ENCODE peak calls at places on chromosomes 13 and 19, in six cellular contexts. V, Z, W, M, K and S are unnamed samples.

GRCh38 chr19:45889210-45889885 is 3.4 kb upstream of the IRF2BP1 start:
- DNase-seq in K (no peak), Z (no peak), M (no peak), V (no peak), W (no peak), S (no peak)

GRCh38 chr13:26254583-26255102 is 714 bp downstream of the CDK8 start:
- DNase-seq in K (peak), M (peak), W (peak), V (peak), Z (peak), S (peak)

GRCh38 chr19:49340069-49340864 is 5.1 kb downstream of the CD37 start:
- DNase-seq in M (no peak), Z (no peak), W (no peak), K (peak), V (no peak), S (no peak)

GRCh38 chr19:56567274-56568120 is at the start of gene ZNF470:
- DNase-seq in Z (peak), V (peak), K (peak), W (peak), M (peak), S (peak)

GRCh38 chr13:107960301-107960700 is 255.0 kb downstream of the LIG4 start:
- DNase-seq in K (no peak), M (no peak), W (no peak), Z (no peak), V (no peak), S (no peak)

GRCh38 chr13:33787051-33787591 is 30.8 kb upstream of the RFC3 start:
- DNase-seq in M (no peak), Z (no peak), V (no peak), K (peak), W (no peak), S (no peak)

GRCh38 chr13:51760592-51760991 is 43.4 kb downstream of the DHRS12 start:
- DNase-seq in K (no peak), M (no peak), Z (no peak), V (no peak), W (no peak), S (no peak)

GRCh38 chr19:49690656-49691242 is at the start of gene CPT1C:
- DNase-seq in K (no peak), Z (no peak), V (peak), M (peak), W (no peak), S (peak)

GRCh38 chr13:40657961-40658360 is 8.5 kb downstream of the FOXO1 start:
- DNase-seq in K (no peak), Z (no peak), M (no peak), V (no peak), W (no peak), S (no peak)

GRCh38 chr19:14561832-14562351 is 10.0 kb downstream of the NDUFB7 start:
- DNase-seq in Z (no peak), V (no peak), W (no peak), M (no peak), K (peak), S (no peak)

GRCh38 chr13:79973533-79973963 is 367.4 kb downstream of the SPRY2 start:
- DNase-seq in W (no peak), M (no peak), Z (no peak), V (no peak), K (peak), S (no peak)

GRCh38 chr19:29048873-29049272 is 164.1 kb downstream of the UQCRFS1 start:
- DNase-seq in K (no peak), W (no peak), V (no peak), M (no peak), Z (no peak), S (no peak)

GRCh38 chr19:47228937-47229673 is 1.9 kb downstream of the BBC3 start:
- DNase-seq in Z (no peak), V (no peak), M (peak), K (no peak), W (no peak), S (no peak)

GRCh38 chr13:103062079-103062478 is 4.1 kb downstream of the SLC10A2 start:
- DNase-seq in K (no peak), Z (no peak), V (no peak), W (no peak), M (no peak), S (no peak)

GRCh38 chr13:75550159-75550567 is 572 bp downstream of the UCHL3 start:
- DNase-seq in M (peak), Z (no peak), V (peak), K (no peak), W (no peak), S (no peak)

GRCh38 chr13:100269837-100270236 is 180.9 kb downstream of the PCCA start:
- DNase-seq in K (no peak), M (peak), Z (no peak), W (no peak), V (no peak), S (no peak)

GRCh38 chr19:55146078-55146647 is 2.8 kb downstream of the TNNT1 start:
- DNase-seq in V (peak), M (peak), W (no peak), K (peak), Z (no peak), S (no peak)

GRCh38 chr19:50477751-50478515 is 1.3 kb upstream of the GARIN5A start:
- DNase-seq in Z (no peak), W (no peak), K (no peak), V (no peak), M (no peak), S (no peak)

GRCh38 chr19:11453468-11454341 is 18.3 kb downstream of the PRKCSH start:
- DNase-seq in V (no peak), K (peak), M (no peak), W (no peak), Z (no peak), S (no peak)

GRCh38 chr13:111530137-111530536 is 209.7 kb downstream of the TEX29 start:
- DNase-seq in K (no peak), M (no peak), W (no peak), V (no peak), Z (no peak), S (no peak)

GRCh38 chr19:46426506-46427162 is 2.1 kb downstream of the PNMA8C start:
- DNase-seq in K (peak), Z (no peak), M (peak), V (peak), W (no peak), S (no peak)

GRCh38 chr19:8609210-8610040 is 1.1 kb downstream of the ADAMTS10 start:
- DNase-seq in M (peak), V (no peak), W (no peak), K (peak), Z (no peak), S (no peak)

GRCh38 chr19:13260883-13261653 is 110.9 kb downstream of the IER2 start:
- DNase-seq in M (peak), V (no peak), Z (no peak), K (peak), W (no peak), S (no peak)